ENCODE peak calls at places on chromosomes 4 and X, in six cellular contexts. Y, A, T, P, H and K are unnamed samples.

GRCh38 chrX:40314070-40314469 is 216.3 kb upstream of the BCOR start:
- DNase-seq in Y (no peak), A (no peak), T (no peak), P (no peak), H (no peak), K (no peak)

GRCh38 chr4:106305435-106306055 is 10.5 kb downstream of the TBCK start:
- DNase-seq in Y (no peak), A (no peak), T (no peak), P (no peak), H (no peak), K (no peak)

GRCh38 chr4:81215936-81216335 is 914 bp upstream of the PRKG2 start:
- DNase-seq in Y (no peak), A (no peak), T (no peak), P (no peak), H (no peak), K (no peak)

GRCh38 chr4:1010522-1011021 is 854 bp upstream of the FGFRL1 start:
- DNase-seq in Y (peak), A (peak), T (peak), P (peak), H (no peak), K (peak)

GRCh38 chr4:52914051-52914605 is 52.0 kb downstream of the RASL11B start:
- DNase-seq in Y (peak), A (no peak), T (no peak), P (no peak), H (no peak), K (no peak)

GRCh38 chr4:6888506-6889071 is 21.0 kb upstream of the TBC1D14 start:
- DNase-seq in Y (no peak), A (no peak), T (no peak), P (no peak), H (no peak), K (no peak)

GRCh38 chr4:176404591-176404990 is 84.8 kb downstream of the SPCS3 start:
- DNase-seq in Y (no peak), A (peak), T (no peak), P (no peak), H (no peak), K (peak)

GRCh38 chrX:115560978-115561604 is at the start of gene PLS3:
- DNase-seq in Y (peak), A (peak), T (peak), P (peak), H (no peak), K (peak)

GRCh38 chrX:26597981-26598380 is 382.0 kb downstream of the MAGEB5 start:
- DNase-seq in Y (no peak), A (no peak), T (no peak), P (no peak), H (no peak), K (peak)

GRCh38 chr4:105909699-105910340 is 14.5 kb downstream of the NPNT start:
- DNase-seq in Y (no peak), A (peak), T (no peak), P (no peak), H (no peak), K (peak)

GRCh38 chr4:6500481-6501135 is 28.2 kb upstream of the PPP2R2C start:
- DNase-seq in Y (no peak), A (no peak), T (no peak), P (no peak), H (no peak), K (no peak)

GRCh38 chr4:129614581-129614980 is 518.6 kb downstream of the C4orf33 start:
- DNase-seq in Y (no peak), A (no peak), T (no peak), P (no peak), H (no peak), K (no peak)

GRCh38 chr4:140715121-140715520 is 41.1 kb downstream of the TBC1D9 start:
- DNase-seq in Y (no peak), A (no peak), T (no peak), P (no peak), H (no peak), K (no peak)

GRCh38 chrX:77505227-77505626 is 58.0 kb downstream of the FGF16 start:
- DNase-seq in Y (peak), A (no peak), T (no peak), P (no peak), H (no peak), K (no peak)

GRCh38 chrX:103073442-103073841 is 9.5 kb upstream of the BEX1 start:
- DNase-seq in Y (no peak), A (no peak), T (no peak), P (no peak), H (no peak), K (no peak)

GRCh38 chr4:153542835-153543234 is 76.7 kb downstream of the TMEM131L start:
- DNase-seq in Y (no peak), A (no peak), T (no peak), P (no peak), H (no peak), K (no peak)

GRCh38 chr4:20618010-20618409 is 82.2 kb upstream of the PACRGL start:
- DNase-seq in Y (no peak), A (no peak), T (peak), P (peak), H (no peak), K (no peak)

GRCh38 chr4:84433603-84434232 is 65.4 kb downstream of the NKX6-1 start:
- DNase-seq in Y (no peak), A (no peak), T (no peak), P (no peak), H (no peak), K (no peak)

GRCh38 chrX:22534643-22535042 is 261.9 kb downstream of the CBLL2 start:
- DNase-seq in Y (peak), A (peak), T (no peak), P (peak), H (no peak), K (peak)

GRCh38 chr4:187070740-187071139 is 347.1 kb upstream of the FAT1 start:
- DNase-seq in Y (no peak), A (no peak), T (no peak), P (no peak), H (no peak), K (no peak)

GRCh38 chr4:145734576-145735329 is 54.8 kb downstream of the C4orf51 start:
- DNase-seq in Y (peak), A (peak), T (peak), P (peak), H (peak), K (peak)

GRCh38 chrX:66677430-66677829 is 38.6 kb upstream of the EDA2R start:
- DNase-seq in Y (no peak), A (no peak), T (no peak), P (no peak), H (no peak), K (no peak)

GRCh38 chr4:128338634-128339355 is 51.2 kb upstream of the PGRMC2 start:
- DNase-seq in Y (peak), A (no peak), T (no peak), P (no peak), H (no peak), K (no peak)

GRCh38 chr4:176498857-176499256 is 179.1 kb downstream of the SPCS3 start:
- DNase-seq in Y (no peak), A (no peak), T (no peak), P (no peak), H (no peak), K (no peak)

GRCh38 chr4:105709081-105709450 is 482 bp downstream of the GSTCD start:
- DNase-seq in Y (no peak), A (peak), T (no peak), P (no peak), H (no peak), K (no peak)

GRCh38 chr4:2417196-2417764 is 1.2 kb downstream of the ZFYVE28 start:
- DNase-seq in Y (no peak), A (no peak), T (peak), P (no peak), H (no peak), K (no peak)

GRCh38 chr4:4397441-4397819 is 10.5 kb downstream of the NSG1 start:
- DNase-seq in Y (no peak), A (no peak), T (no peak), P (no peak), H (no peak), K (no peak)

GRCh38 chr4:73103799-73104503 is 34.4 kb upstream of the COX18 start:
- DNase-seq in Y (no peak), A (no peak), T (no peak), P (no peak), H (no peak), K (peak)

GRCh38 chr4:2069986-2070385 is 10.9 kb downstream of the NAT8L start:
- DNase-seq in Y (no peak), A (no peak), T (no peak), P (no peak), H (no peak), K (no peak)

GRCh38 chrX:2584659-2585470 is 84.1 kb upstream of the DHRSX start:
- DNase-seq in Y (no peak), A (no peak), T (no peak), P (no peak), H (no peak), K (peak)

GRCh38 chr4:1593038-1593417 is 91.1 kb downstream of the FAM53A start:
- DNase-seq in Y (no peak), A (no peak), T (peak), P (no peak), H (no peak), K (no peak)